ENCODE peak calls at places on chromosomes 4 and X, in ten cellular contexts. T is AG08396; Z is lower leg skin; H is stimulated activated CD8-positive, alpha-beta memory T cell treated with anti-CD3 and anti-CD28 coated beads, Interleukin-7, amount 100 ng/mL, for 4 hours; J is progenitor cell of endocrine pancreas; B is D341Med; F is fibroblast of mammary gland; Y is Ammon's horn; O is B cell; I is stromal cell of bone marrow. L is an unnamed sample.

GRCh38 chr4:60605651-60606354 is 594.3 kb upstream of the ADGRL3 start:
- DNase-seq in T (peak), Z (no peak), H (no peak), J (no peak), B (no peak), F (peak), Y (no peak), O (no peak), I (peak), L (no peak)

GRCh38 chr4:155946486-155946885 is 7.2 kb downstream of the CTSO start:
- DNase-seq in T (no peak), Z (no peak), H (no peak), J (no peak), B (no peak), F (no peak), Y (no peak), O (no peak), I (peak), L (no peak)

GRCh38 chrX:111098874-111099273 is 2.9 kb downstream of the PAK3 start:
- DNase-seq in T (peak), Z (no peak), H (peak), J (peak), B (peak), F (peak), Y (peak), O (peak), I (no peak), L (no peak)

GRCh38 chr4:112287258-112287873 is 1.7 kb upstream of the TIFA start:
- DNase-seq in T (no peak), Z (no peak), H (no peak), J (no peak), B (no peak), F (no peak), Y (no peak), O (no peak), I (no peak), L (no peak)

GRCh38 chr4:100421356-100421978 is 96.4 kb downstream of the EMCN start:
- DNase-seq in T (peak), Z (no peak), H (no peak), J (no peak), B (peak), F (peak), Y (peak), O (no peak), I (peak), L (no peak)

GRCh38 chrX:76172325-76172887 is 456 bp upstream of the PBDC1 start:
- DNase-seq in T (no peak), Z (no peak), H (no peak), J (no peak), B (no peak), F (no peak), Y (no peak), O (no peak), I (no peak), L (no peak)

GRCh38 chr4:10212901-10213300 is 96.3 kb upstream of the WDR1 start:
- DNase-seq in T (no peak), Z (no peak), H (no peak), J (no peak), B (no peak), F (no peak), Y (no peak), O (no peak), I (no peak), L (no peak)

GRCh38 chr4:6909113-6909969 is at the start of gene TBC1D14:
- DNase-seq in T (peak), Z (peak), H (peak), J (peak), B (peak), F (peak), Y (peak), O (peak), I (peak), L (no peak)

GRCh38 chr4:168551945-168552695 is 55.3 kb downstream of the PALLD start:
- DNase-seq in T (no peak), Z (no peak), H (no peak), J (no peak), B (peak), F (peak), Y (no peak), O (no peak), I (no peak), L (no peak)

GRCh38 chrX:47577424-47577823 is 4.8 kb upstream of the TIMP1 start:
- DNase-seq in T (peak), Z (no peak), H (no peak), J (no peak), B (no peak), F (peak), Y (no peak), O (no peak), I (no peak), L (no peak)

GRCh38 chr4:94304365-94304971 is 38.2 kb downstream of the HPGDS start:
- DNase-seq in T (peak), Z (no peak), H (no peak), J (no peak), B (peak), F (peak), Y (peak), O (no peak), I (no peak), L (no peak)

GRCh38 chrX:27336466-27337091 is 126.6 kb downstream of the PPP4R3C start:
- DNase-seq in T (peak), Z (no peak), H (no peak), J (no peak), B (peak), F (peak), Y (peak), O (peak), I (no peak), L (no peak)

GRCh38 chr4:189806506-189806905 is 134.2 kb upstream of the FRG1 start:
- DNase-seq in T (no peak), Z (no peak), H (no peak), J (no peak), B (no peak), F (no peak), Y (no peak), O (no peak), I (no peak), L (no peak)

GRCh38 chr4:99821918-99822503 is 5.4 kb downstream of the DAPP1 start:
- DNase-seq in T (no peak), Z (no peak), H (no peak), J (no peak), B (no peak), F (no peak), Y (no peak), O (no peak), I (no peak), L (peak)

GRCh38 chr4:168475745-168476144 is 4.5 kb downstream of the DDX60L start:
- DNase-seq in T (no peak), Z (no peak), H (no peak), J (no peak), B (no peak), F (peak), Y (no peak), O (no peak), I (no peak), L (no peak)

L was measured in SIG-M5.